ENCODE peak calls at places on chromosome 16, in ten cellular contexts. One of them, this sample, is unnamed.
A peak's percentile ranks its signal among the peaks of the same experiment; 100 is the strongest.

GRCh38 chr16:90020838-90021382 is 1.7 kb upstream of the DBNDD1 start:
- DNase-seq in adrenal gland: no peak
- DNase-seq in stimulated activated CD8-positive, alpha-beta memory T cell treated with anti-CD3 and anti-CD28 coated beads, Interleukin-15, amount 100 ng/mL, for 4 hours: no peak
- DNase-seq in DMS 273 treated with DMSO at 0.1 percent for 48 hours: no peak
- DNase-seq in NCI-H1092: peak; percentile 54
- DNase-seq in CD4-positive, alpha-beta memory T cell: no peak
- DNase-seq in AG08395: no peak
- DNase-seq in HFFc6: peak; percentile 52
- DNase-seq in amniotic epithelial cell: peak; percentile 22
- DNase-seq in OCI-LY7: peak; percentile 16
- DNase-seq in this sample: no peak

GRCh38 chr16:88737298-88738166 is 31.2 kb downstream of the CTU2 start:
- DNase-seq in DMS 273 treated with DMSO at 0.1 percent for 48 hours: no peak
- DNase-seq in HFFc6: peak; percentile 73
- DNase-seq in CD4-positive, alpha-beta memory T cell: peak; percentile 80
- DNase-seq in OCI-LY7: peak; percentile 82
- DNase-seq in adrenal gland: peak; percentile 86
- DNase-seq in NCI-H1092: peak; percentile 43
- DNase-seq in amniotic epithelial cell: peak; percentile 75
- DNase-seq in AG08395: peak; percentile 75
- DNase-seq in stimulated activated CD8-positive, alpha-beta memory T cell treated with anti-CD3 and anti-CD28 coated beads, Interleukin-15, amount 100 ng/mL, for 4 hours: peak; percentile 57
- DNase-seq in this sample: peak; percentile 46

GRCh38 chr16:53081686-53082407 is 27.1 kb downstream of the CHD9 start:
- DNase-seq in AG08395: no peak
- DNase-seq in adrenal gland: no peak
- DNase-seq in amniotic epithelial cell: no peak
- DNase-seq in NCI-H1092: no peak
- DNase-seq in OCI-LY7: no peak
- DNase-seq in CD4-positive, alpha-beta memory T cell: no peak
- DNase-seq in HFFc6: no peak
- DNase-seq in stimulated activated CD8-positive, alpha-beta memory T cell treated with anti-CD3 and anti-CD28 coated beads, Interleukin-15, amount 100 ng/mL, for 4 hours: no peak
- DNase-seq in DMS 273 treated with DMSO at 0.1 percent for 48 hours: no peak
- DNase-seq in this sample: no peak

GRCh38 chr16:47247691-47248090 is 103.9 kb upstream of the NETO2 start:
- DNase-seq in stimulated activated CD8-positive, alpha-beta memory T cell treated with anti-CD3 and anti-CD28 coated beads, Interleukin-15, amount 100 ng/mL, for 4 hours: no peak
- DNase-seq in NCI-H1092: no peak
- DNase-seq in HFFc6: no peak
- DNase-seq in CD4-positive, alpha-beta memory T cell: no peak
- DNase-seq in AG08395: no peak
- DNase-seq in OCI-LY7: no peak
- DNase-seq in adrenal gland: no peak
- DNase-seq in amniotic epithelial cell: no peak
- DNase-seq in DMS 273 treated with DMSO at 0.1 percent for 48 hours: no peak
- DNase-seq in this sample: no peak

GRCh38 chr16:4391635-4392381 is 20.2 kb downstream of the VASN start:
- DNase-seq in stimulated activated CD8-positive, alpha-beta memory T cell treated with anti-CD3 and anti-CD28 coated beads, Interleukin-15, amount 100 ng/mL, for 4 hours: no peak
- DNase-seq in AG08395: no peak
- DNase-seq in OCI-LY7: no peak
- DNase-seq in DMS 273 treated with DMSO at 0.1 percent for 48 hours: no peak
- DNase-seq in HFFc6: no peak
- DNase-seq in NCI-H1092: peak; percentile 12
- DNase-seq in amniotic epithelial cell: no peak
- DNase-seq in adrenal gland: no peak
- DNase-seq in CD4-positive, alpha-beta memory T cell: no peak
- DNase-seq in this sample: peak; percentile 47

GRCh38 chr16:12119562-12119961 is 143.0 kb downstream of the SNX29 start:
- DNase-seq in CD4-positive, alpha-beta memory T cell: no peak
- DNase-seq in AG08395: peak; percentile 35
- DNase-seq in OCI-LY7: no peak
- DNase-seq in HFFc6: no peak
- DNase-seq in DMS 273 treated with DMSO at 0.1 percent for 48 hours: no peak
- DNase-seq in adrenal gland: peak; percentile 32
- DNase-seq in amniotic epithelial cell: no peak
- DNase-seq in stimulated activated CD8-positive, alpha-beta memory T cell treated with anti-CD3 and anti-CD28 coated beads, Interleukin-15, amount 100 ng/mL, for 4 hours: no peak
- DNase-seq in NCI-H1092: no peak
- DNase-seq in this sample: no peak

GRCh38 chr16:49756971-49757743 is 98.8 kb downstream of the ZNF423 start:
- DNase-seq in amniotic epithelial cell: no peak
- DNase-seq in AG08395: no peak
- DNase-seq in DMS 273 treated with DMSO at 0.1 percent for 48 hours: no peak
- DNase-seq in stimulated activated CD8-positive, alpha-beta memory T cell treated with anti-CD3 and anti-CD28 coated beads, Interleukin-15, amount 100 ng/mL, for 4 hours: no peak
- DNase-seq in adrenal gland: no peak
- DNase-seq in OCI-LY7: no peak
- DNase-seq in NCI-H1092: no peak
- DNase-seq in HFFc6: no peak
- DNase-seq in CD4-positive, alpha-beta memory T cell: no peak
- DNase-seq in this sample: no peak

GRCh38 chr16:57610611-57611010 is 17.8 kb upstream of the ADGRG1 start:
- DNase-seq in NCI-H1092: no peak
- DNase-seq in adrenal gland: no peak
- DNase-seq in amniotic epithelial cell: no peak
- DNase-seq in CD4-positive, alpha-beta memory T cell: no peak
- DNase-seq in OCI-LY7: no peak
- DNase-seq in AG08395: no peak
- DNase-seq in stimulated activated CD8-positive, alpha-beta memory T cell treated with anti-CD3 and anti-CD28 coated beads, Interleukin-15, amount 100 ng/mL, for 4 hours: no peak
- DNase-seq in HFFc6: no peak
- DNase-seq in DMS 273 treated with DMSO at 0.1 percent for 48 hours: no peak
- DNase-seq in this sample: no peak

GRCh38 chr16:85285681-85286065 is 173.4 kb upstream of the CIBAR2 start:
- DNase-seq in NCI-H1092: no peak
- DNase-seq in AG08395: peak; percentile 55
- DNase-seq in stimulated activated CD8-positive, alpha-beta memory T cell treated with anti-CD3 and anti-CD28 coated beads, Interleukin-15, amount 100 ng/mL, for 4 hours: no peak
- DNase-seq in OCI-LY7: no peak
- DNase-seq in CD4-positive, alpha-beta memory T cell: no peak
- DNase-seq in HFFc6: no peak
- DNase-seq in adrenal gland: no peak
- DNase-seq in amniotic epithelial cell: no peak
- DNase-seq in DMS 273 treated with DMSO at 0.1 percent for 48 hours: no peak
- DNase-seq in this sample: no peak

GRCh38 chr16:13236308-13236707 is 334.9 kb downstream of the SHISA9 start:
- DNase-seq in amniotic epithelial cell: no peak
- DNase-seq in CD4-positive, alpha-beta memory T cell: no peak
- DNase-seq in OCI-LY7: no peak
- DNase-seq in stimulated activated CD8-positive, alpha-beta memory T cell treated with anti-CD3 and anti-CD28 coated beads, Interleukin-15, amount 100 ng/mL, for 4 hours: no peak
- DNase-seq in adrenal gland: no peak
- DNase-seq in HFFc6: no peak
- DNase-seq in DMS 273 treated with DMSO at 0.1 percent for 48 hours: no peak
- DNase-seq in NCI-H1092: no peak
- DNase-seq in AG08395: no peak
- DNase-seq in this sample: no peak